ENCODE peak calls at places on chromosomes 6 and 20, in four cellular contexts. I is K562, T is HCT116, Y is HepG2. M is an unnamed sample.

GRCh38 chr6:157469378-157469777 is 88.4 kb downstream of the ZDHHC14 start:
- DNase-seq in I (no peak), T (no peak), Y (no peak), M (no peak)

GRCh38 chr6:166473886-166474596 is 91.3 kb upstream of the MPC1 start:
- DNase-seq in I (no peak), T (no peak), Y (no peak), M (no peak)

GRCh38 chr6:110628330-110628729 is 151.9 kb upstream of the SLC22A16 start:
- DNase-seq in I (no peak), T (no peak), Y (no peak), M (no peak)

GRCh38 chr6:144939926-144940325 is 654.8 kb downstream of the UTRN start:
- DNase-seq in I (no peak), T (no peak), Y (no peak), M (no peak)

GRCh38 chr20:53044296-53044695 is 72.1 kb downstream of the TSHZ2 start:
- DNase-seq in I (no peak), T (no peak), Y (no peak), M (no peak)

GRCh38 chr20:19602660-19603389 is 155.2 kb upstream of the RIN2 start:
- DNase-seq in I (no peak), T (no peak), Y (no peak), M (no peak)

GRCh38 chr6:31126416-31127175 is 6.3 kb upstream of the CDSN start:
- DNase-seq in I (peak; percentile 50), T (no peak), Y (no peak), M (no peak)

GRCh38 chr6:129748212-129748900 is 38.4 kb upstream of the ARHGAP18 start:
- DNase-seq in I (peak; percentile 71), T (peak; percentile 90), Y (peak; percentile 79), M (no peak)

GRCh38 chr20:57714409-57715267 is 4.8 kb upstream of the PMEPA1 start:
- DNase-seq in I (no peak), T (no peak), Y (no peak), M (no peak)

GRCh38 chr20:57713951-57714350 is 4.1 kb upstream of the PMEPA1 start:
- DNase-seq in I (no peak), T (no peak), Y (no peak), M (no peak)

GRCh38 chr20:57713505-57713903 is 3.7 kb upstream of the PMEPA1 start:
- DNase-seq in I (no peak), T (no peak), Y (no peak), M (no peak)

GRCh38 chr20:57711826-57712225 is 2.0 kb upstream of the PMEPA1 start:
- DNase-seq in I (no peak), T (no peak), Y (no peak), M (no peak)

GRCh38 chr20:57712851-57713504 is 3.2 kb upstream of the PMEPA1 start:
- DNase-seq in I (no peak), T (no peak), Y (no peak), M (no peak)
- TF ChIP-seq TCF7L2 in I (no peak), T (no peak), Y (no peak), M (no peak)

DNA sequence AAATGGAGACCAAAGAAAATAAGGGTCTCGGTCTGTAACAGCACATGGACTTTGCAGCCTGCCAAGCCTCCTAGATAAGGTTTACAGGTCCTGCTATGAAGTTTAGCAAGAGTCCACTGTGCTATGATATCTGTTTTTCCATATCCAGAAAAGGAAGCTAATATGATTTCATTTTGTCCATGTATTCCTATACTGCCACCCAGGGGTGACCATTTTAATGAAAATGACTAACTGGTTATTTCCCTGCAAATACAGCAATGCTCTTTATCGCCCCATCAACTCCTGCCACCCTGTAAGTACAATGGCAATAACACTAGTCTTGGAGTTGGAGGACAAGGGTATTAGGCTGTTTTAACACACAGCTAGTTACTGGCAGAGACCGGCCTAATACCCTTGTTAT is 115.2 kb upstream of the GLP1R start:
- DNase-seq in I (peak; percentile 37), T (peak; percentile 22), Y (peak; percentile 24), M (no peak)
- TF ChIP-seq TCF7L2 in I (no peak), T (no peak), Y (no peak), M (no peak)

GRCh38 chr6:162463573-162463972 is 264.0 kb downstream of the PRKN start:
- DNase-seq in I (no peak), T (no peak), Y (no peak), M (no peak)

DNA sequence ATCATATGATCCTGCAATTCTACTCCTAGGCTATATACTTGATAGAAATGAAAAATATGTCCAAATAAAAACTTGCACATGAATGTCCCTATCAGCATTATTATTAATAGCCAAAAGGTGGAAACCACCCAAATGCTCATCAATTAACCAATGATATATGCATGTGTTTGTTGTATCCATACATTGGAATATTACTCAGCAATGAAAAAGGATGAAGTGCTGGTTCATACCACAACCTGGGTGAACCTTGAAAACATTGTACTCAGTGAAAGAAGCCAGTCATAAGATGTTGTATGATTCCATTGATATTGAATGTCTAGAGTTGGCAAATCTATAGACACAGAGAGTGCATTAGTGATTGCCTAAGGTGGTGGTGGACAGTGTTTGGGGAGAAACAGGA is 267.6 kb downstream of the PRKN start:
- DNase-seq in I (no peak), T (no peak), Y (no peak), M (no peak)
- TF ChIP-seq TCF7L2 in I (no peak), T (no peak), Y (no peak), M (no peak)

GRCh38 chr6:26613201-26613600 is 16.4 kb downstream of the ABT1 start:
- DNase-seq in I (no peak), T (no peak), Y (no peak), M (no peak)
- TF ChIP-seq TCF7L2 in I (no peak), T (no peak), Y (no peak), M (no peak)

M was measured in Panc1.